ENCODE peak calls at places on chromosomes 12 and 14, in seven cellular contexts. One of them, this sample, is unnamed.

GRCh38 chr14:36363704-36364103 is 43.3 kb upstream of the MBIP start:
- DNase-seq in progenitor cell of endocrine pancreas: no peak
- DNase-seq in ovary: no peak
- DNase-seq in adrenal gland: no peak
- DNase-seq in WTC11: no peak
- DNase-seq in BJ: no peak
- DNase-seq in GM20000: no peak
- DNase-seq in this sample: no peak

GRCh38 chr12:130686511-130686981 is 29.6 kb downstream of the RIMBP2 start:
- DNase-seq in progenitor cell of endocrine pancreas: no peak
- DNase-seq in ovary: no peak
- DNase-seq in adrenal gland: no peak
- DNase-seq in WTC11: no peak
- DNase-seq in BJ: no peak
- DNase-seq in GM20000: no peak
- DNase-seq in this sample: no peak

GRCh38 chr12:107014050-107014449 is 27.1 kb upstream of the MTERF2 start:
- DNase-seq in progenitor cell of endocrine pancreas: no peak
- DNase-seq in ovary: no peak
- DNase-seq in adrenal gland: no peak
- DNase-seq in WTC11: no peak
- DNase-seq in BJ: no peak
- DNase-seq in GM20000: no peak
- DNase-seq in this sample: peak

GRCh38 chr14:104342435-104343293 is 204.3 kb downstream of the KIF26A start:
- DNase-seq in progenitor cell of endocrine pancreas: no peak
- DNase-seq in ovary: peak
- DNase-seq in adrenal gland: peak
- DNase-seq in WTC11: peak
- DNase-seq in BJ: no peak
- DNase-seq in GM20000: no peak
- DNase-seq in this sample: no peak

GRCh38 chr12:96617178-96617577 is 127.8 kb downstream of the CFAP54 start:
- DNase-seq in progenitor cell of endocrine pancreas: no peak
- DNase-seq in ovary: no peak
- DNase-seq in adrenal gland: no peak
- DNase-seq in WTC11: peak
- DNase-seq in BJ: no peak
- DNase-seq in GM20000: no peak
- DNase-seq in this sample: no peak

GRCh38 chr12:49231881-49232650 is 32.8 kb upstream of the TUBA1C start:
- DNase-seq in progenitor cell of endocrine pancreas: no peak
- DNase-seq in ovary: no peak
- DNase-seq in adrenal gland: no peak
- DNase-seq in WTC11: no peak
- DNase-seq in BJ: no peak
- DNase-seq in GM20000: no peak
- DNase-seq in this sample: no peak

GRCh38 chr12:78018146-78018910 is 187.6 kb downstream of the NAV3 start:
- DNase-seq in progenitor cell of endocrine pancreas: no peak
- DNase-seq in ovary: no peak
- DNase-seq in adrenal gland: peak
- DNase-seq in WTC11: no peak
- DNase-seq in BJ: no peak
- DNase-seq in GM20000: no peak
- DNase-seq in this sample: no peak

GRCh38 chr12:118136559-118137003 is 657 bp downstream of the PEBP1 start:
- DNase-seq in progenitor cell of endocrine pancreas: peak
- DNase-seq in ovary: peak
- DNase-seq in adrenal gland: peak
- DNase-seq in WTC11: peak
- DNase-seq in BJ: no peak
- DNase-seq in GM20000: peak
- DNase-seq in this sample: no peak

GRCh38 chr14:61140271-61140670 is 140.9 kb downstream of the TMEM30B start:
- DNase-seq in progenitor cell of endocrine pancreas: no peak
- DNase-seq in ovary: no peak
- DNase-seq in adrenal gland: no peak
- DNase-seq in WTC11: no peak
- DNase-seq in BJ: no peak
- DNase-seq in GM20000: no peak
- DNase-seq in this sample: no peak

GRCh38 chr14:73014105-73014504 is 12.8 kb downstream of the ZFYVE1 start:
- DNase-seq in progenitor cell of endocrine pancreas: no peak
- DNase-seq in ovary: no peak
- DNase-seq in adrenal gland: no peak
- DNase-seq in WTC11: no peak
- DNase-seq in BJ: peak
- DNase-seq in GM20000: peak
- DNase-seq in this sample: peak

GRCh38 chr14:84298738-84299137 is 1231.2 kb upstream of the FLRT2 start:
- DNase-seq in progenitor cell of endocrine pancreas: no peak
- DNase-seq in ovary: no peak
- DNase-seq in adrenal gland: no peak
- DNase-seq in WTC11: no peak
- DNase-seq in BJ: no peak
- DNase-seq in GM20000: no peak
- DNase-seq in this sample: no peak

GRCh38 chr12:70443274-70443673 is 77.2 kb downstream of the KCNMB4 start:
- DNase-seq in progenitor cell of endocrine pancreas: no peak
- DNase-seq in ovary: no peak
- DNase-seq in adrenal gland: no peak
- DNase-seq in WTC11: no peak
- DNase-seq in BJ: peak
- DNase-seq in GM20000: no peak
- DNase-seq in this sample: no peak

GRCh38 chr12:108665608-108666202 is 32.0 kb upstream of the SELPLG start:
- DNase-seq in progenitor cell of endocrine pancreas: no peak
- DNase-seq in ovary: no peak
- DNase-seq in adrenal gland: no peak
- DNase-seq in WTC11: no peak
- DNase-seq in BJ: no peak
- DNase-seq in GM20000: no peak
- DNase-seq in this sample: no peak

GRCh38 chr12:41801261-41801660 is 343.4 kb downstream of the GXYLT1 start:
- DNase-seq in progenitor cell of endocrine pancreas: no peak
- DNase-seq in ovary: no peak
- DNase-seq in adrenal gland: no peak
- DNase-seq in WTC11: no peak
- DNase-seq in BJ: no peak
- DNase-seq in GM20000: no peak
- DNase-seq in this sample: no peak

GRCh38 chr12:41794341-41794740 is 350.3 kb downstream of the GXYLT1 start:
- DNase-seq in progenitor cell of endocrine pancreas: no peak
- DNase-seq in ovary: no peak
- DNase-seq in adrenal gland: no peak
- DNase-seq in WTC11: no peak
- DNase-seq in BJ: no peak
- DNase-seq in GM20000: no peak
- DNase-seq in this sample: no peak

GRCh38 chr12:41795066-41795465 is 349.6 kb downstream of the GXYLT1 start:
- DNase-seq in progenitor cell of endocrine pancreas: no peak
- DNase-seq in ovary: no peak
- DNase-seq in adrenal gland: peak
- DNase-seq in WTC11: no peak
- DNase-seq in BJ: no peak
- DNase-seq in GM20000: no peak
- DNase-seq in this sample: no peak

DNA sequence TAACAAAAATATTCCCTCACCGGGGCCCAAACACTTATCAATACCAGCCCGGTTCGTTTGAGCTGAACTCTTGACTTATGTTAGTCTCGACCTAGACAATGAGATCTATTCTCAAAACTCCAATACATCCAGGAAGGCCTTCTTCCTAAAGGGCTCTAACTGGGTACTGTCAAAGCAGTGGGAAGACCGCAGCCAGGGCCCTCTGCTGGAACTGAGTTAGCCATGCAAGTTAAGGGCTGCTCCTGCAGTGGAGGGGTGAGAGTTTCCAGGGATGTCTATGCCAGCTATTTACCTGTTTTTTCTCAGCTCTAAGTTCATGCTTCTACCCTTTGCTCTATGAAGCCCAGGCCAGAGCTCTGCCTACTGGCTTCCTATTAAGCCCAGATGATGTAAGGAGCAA is 348.8 kb downstream of the GXYLT1 start:
- DNase-seq in progenitor cell of endocrine pancreas: no peak
- DNase-seq in ovary: no peak
- DNase-seq in adrenal gland: no peak
- DNase-seq in WTC11: peak
- DNase-seq in BJ: no peak
- DNase-seq in GM20000: no peak
- DNase-seq in this sample: no peak
- TF ChIP-seq CTCF in progenitor cell of endocrine pancreas: peak
- TF ChIP-seq CTCF in ovary: no peak
- TF ChIP-seq CTCF in adrenal gland: no peak
- TF ChIP-seq CTCF in WTC11: no peak
- TF ChIP-seq CTCF in BJ: no peak
- TF ChIP-seq CTCF in GM20000: no peak
- TF ChIP-seq CTCF in this sample: no peak

GRCh38 chr12:12890815-12891645 is at the start of gene GPRC5A:
- DNase-seq in progenitor cell of endocrine pancreas: peak
- DNase-seq in ovary: peak
- DNase-seq in adrenal gland: peak
- DNase-seq in WTC11: peak
- DNase-seq in BJ: peak
- DNase-seq in GM20000: peak
- DNase-seq in this sample: peak
- TF ChIP-seq CTCF in progenitor cell of endocrine pancreas: peak
- TF ChIP-seq CTCF in ovary: peak
- TF ChIP-seq CTCF in adrenal gland: no peak
- TF ChIP-seq CTCF in WTC11: no peak
- TF ChIP-seq CTCF in BJ: peak
- TF ChIP-seq CTCF in GM20000: peak
- TF ChIP-seq CTCF in this sample: no peak

DNA sequence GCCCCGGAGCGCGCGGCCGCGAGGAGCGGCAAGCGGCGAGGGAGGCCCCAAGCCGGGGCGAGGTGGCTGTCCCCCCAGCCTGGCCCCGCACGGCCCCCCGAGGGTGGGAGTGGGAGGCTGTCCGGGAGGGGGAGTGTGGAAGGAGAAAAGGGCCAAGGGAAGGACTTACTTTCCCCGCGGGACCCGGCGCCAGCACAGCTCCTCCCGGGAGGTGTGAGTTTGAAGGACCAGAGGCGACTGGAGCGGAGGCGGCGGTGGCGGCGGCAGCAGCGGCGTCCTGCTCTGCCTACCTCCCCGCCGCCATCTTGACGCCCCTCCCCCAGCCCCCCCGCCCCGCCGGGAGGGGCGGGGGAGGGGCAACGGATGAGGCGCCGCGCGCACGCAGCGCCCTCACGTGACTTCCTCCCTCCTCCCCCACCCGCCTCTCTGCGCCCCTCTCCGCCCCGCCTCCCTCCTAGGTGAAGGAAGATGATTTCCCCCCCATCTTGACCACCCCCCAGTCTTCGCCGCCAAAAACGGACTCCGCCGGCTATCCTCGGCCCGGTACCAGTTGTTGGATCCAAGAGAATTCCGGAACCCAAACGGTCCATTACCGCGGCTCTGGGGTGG is at the start of gene SBNO1:
- DNase-seq in progenitor cell of endocrine pancreas: peak
- DNase-seq in ovary: peak
- DNase-seq in adrenal gland: peak
- DNase-seq in WTC11: peak
- DNase-seq in BJ: peak
- DNase-seq in GM20000: peak
- DNase-seq in this sample: no peak
- TF ChIP-seq CTCF in progenitor cell of endocrine pancreas: no peak
- TF ChIP-seq CTCF in ovary: no peak
- TF ChIP-seq CTCF in adrenal gland: no peak
- TF ChIP-seq CTCF in WTC11: no peak
- TF ChIP-seq CTCF in BJ: no peak
- TF ChIP-seq CTCF in GM20000: no peak
- TF ChIP-seq CTCF in this sample: no peak

DNA sequence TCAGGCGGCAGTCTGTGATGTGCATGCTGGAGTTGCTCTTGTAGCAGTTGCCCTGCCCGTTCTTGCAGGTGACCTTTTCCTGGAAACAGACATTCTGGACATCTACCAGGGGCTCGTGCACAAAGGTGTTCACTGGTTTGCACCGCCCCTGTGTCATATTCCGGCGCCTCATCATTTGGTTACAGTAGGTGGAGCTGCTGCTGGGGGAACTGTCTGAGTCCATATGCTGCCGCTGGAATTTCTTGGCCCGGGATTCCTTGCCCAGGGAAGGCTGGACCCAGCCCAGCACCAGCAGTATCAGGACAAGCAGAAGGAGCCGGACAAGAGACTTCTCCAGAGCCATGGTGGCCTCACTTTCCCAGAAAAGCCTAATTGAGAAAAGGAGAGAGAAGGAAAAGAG is 918 bp downstream of the RNASE1 start:
- DNase-seq in progenitor cell of endocrine pancreas: no peak
- DNase-seq in ovary: no peak
- DNase-seq in adrenal gland: no peak
- DNase-seq in WTC11: no peak
- DNase-seq in BJ: no peak
- DNase-seq in GM20000: no peak
- DNase-seq in this sample: peak
- TF ChIP-seq CTCF in progenitor cell of endocrine pancreas: no peak
- TF ChIP-seq CTCF in ovary: no peak
- TF ChIP-seq CTCF in adrenal gland: no peak
- TF ChIP-seq CTCF in WTC11: no peak
- TF ChIP-seq CTCF in BJ: no peak
- TF ChIP-seq CTCF in GM20000: no peak
- TF ChIP-seq CTCF in this sample: no peak

GRCh38 chr14:96501746-96502620 is at the start of gene PAPOLA:
- DNase-seq in progenitor cell of endocrine pancreas: peak
- DNase-seq in ovary: peak
- DNase-seq in adrenal gland: peak
- DNase-seq in WTC11: peak
- DNase-seq in BJ: peak
- DNase-seq in GM20000: peak
- DNase-seq in this sample: peak
- TF ChIP-seq CTCF in progenitor cell of endocrine pancreas: peak
- TF ChIP-seq CTCF in ovary: no peak
- TF ChIP-seq CTCF in adrenal gland: peak
- TF ChIP-seq CTCF in WTC11: no peak
- TF ChIP-seq CTCF in BJ: peak
- TF ChIP-seq CTCF in GM20000: no peak
- TF ChIP-seq CTCF in this sample: no peak

GRCh38 chr12:45216297-45216982 is 545 bp downstream of the ANO6 start:
- DNase-seq in progenitor cell of endocrine pancreas: peak
- DNase-seq in ovary: peak
- DNase-seq in adrenal gland: peak
- DNase-seq in WTC11: peak
- DNase-seq in BJ: no peak
- DNase-seq in GM20000: peak
- DNase-seq in this sample: peak
- TF ChIP-seq CTCF in progenitor cell of endocrine pancreas: peak
- TF ChIP-seq CTCF in ovary: peak
- TF ChIP-seq CTCF in adrenal gland: peak
- TF ChIP-seq CTCF in WTC11: no peak
- TF ChIP-seq CTCF in BJ: peak
- TF ChIP-seq CTCF in GM20000: no peak
- TF ChIP-seq CTCF in this sample: no peak